ENCODE peak calls at places on chromosomes 4 and X, in six cellular contexts. One of them, this sample, is unnamed.

GRCh38 chrX:70442224-70442623 is 2.4 kb upstream of the DLG3 start:
- DNase-seq in amygdala: no peak
- DNase-seq in suprapubic skin: no peak
- DNase-seq in NB4: no peak
- DNase-seq in OCI-LY7: no peak
- DNase-seq in NCI-H748 treated with DMSO at 0.1 percent for 48 hours: no peak
- DNase-seq in this sample: no peak

GRCh38 chrX:131729295-131729694 is 185.4 kb downstream of the OR13H1 start:
- DNase-seq in suprapubic skin: peak; percentile 89
- DNase-seq in NCI-H748 treated with DMSO at 0.1 percent for 48 hours: peak; percentile 44
- DNase-seq in OCI-LY7: no peak
- DNase-seq in amygdala: peak; percentile 80
- DNase-seq in NB4: no peak
- DNase-seq in this sample: no peak

GRCh38 chr4:3781193-3781886 is 15.2 kb downstream of the ADRA2C start:
- DNase-seq in suprapubic skin: no peak
- DNase-seq in amygdala: no peak
- DNase-seq in OCI-LY7: peak; percentile 54
- DNase-seq in NCI-H748 treated with DMSO at 0.1 percent for 48 hours: no peak
- DNase-seq in NB4: peak; percentile 38
- DNase-seq in this sample: no peak

GRCh38 chr4:38856046-38856445 is 571 bp downstream of the TLR6 start:
- DNase-seq in amygdala: no peak
- DNase-seq in NB4: peak; percentile 77
- DNase-seq in NCI-H748 treated with DMSO at 0.1 percent for 48 hours: peak; percentile 13
- DNase-seq in suprapubic skin: no peak
- DNase-seq in OCI-LY7: peak; percentile 69
- DNase-seq in this sample: no peak

GRCh38 chrX:97692575-97692974 is 808.9 kb downstream of the RPA4 start:
- DNase-seq in amygdala: no peak
- DNase-seq in NCI-H748 treated with DMSO at 0.1 percent for 48 hours: no peak
- DNase-seq in OCI-LY7: no peak
- DNase-seq in suprapubic skin: no peak
- DNase-seq in NB4: no peak
- DNase-seq in this sample: no peak

GRCh38 chrX:18422325-18422724 is 3.1 kb upstream of the CDKL5 start:
- DNase-seq in OCI-LY7: no peak
- DNase-seq in NB4: no peak
- DNase-seq in NCI-H748 treated with DMSO at 0.1 percent for 48 hours: no peak
- DNase-seq in suprapubic skin: no peak
- DNase-seq in amygdala: no peak
- DNase-seq in this sample: no peak

GRCh38 chr4:7960790-7961655 is 21.4 kb upstream of the AFAP1 start:
- DNase-seq in NB4: peak; percentile 36
- DNase-seq in NCI-H748 treated with DMSO at 0.1 percent for 48 hours: no peak
- DNase-seq in suprapubic skin: no peak
- DNase-seq in OCI-LY7: no peak
- DNase-seq in amygdala: no peak
- DNase-seq in this sample: no peak

GRCh38 chrX:54529166-54529558 is 857 bp upstream of the GNL3L start:
- DNase-seq in suprapubic skin: no peak
- DNase-seq in NCI-H748 treated with DMSO at 0.1 percent for 48 hours: peak; percentile 29
- DNase-seq in NB4: peak; percentile 3
- DNase-seq in OCI-LY7: no peak
- DNase-seq in amygdala: no peak
- DNase-seq in this sample: no peak

GRCh38 chrX:154446430-154446829 is 2.5 kb downstream of the FAM50A start:
- DNase-seq in NB4: no peak
- DNase-seq in OCI-LY7: no peak
- DNase-seq in NCI-H748 treated with DMSO at 0.1 percent for 48 hours: no peak
- DNase-seq in suprapubic skin: no peak
- DNase-seq in amygdala: no peak
- DNase-seq in this sample: no peak

GRCh38 chr4:1201851-1202525 is 29.6 kb upstream of the SPON2 start:
- DNase-seq in NB4: peak; percentile 91
- DNase-seq in suprapubic skin: peak; percentile 81
- DNase-seq in OCI-LY7: peak; percentile 54
- DNase-seq in NCI-H748 treated with DMSO at 0.1 percent for 48 hours: no peak
- DNase-seq in amygdala: no peak
- DNase-seq in this sample: peak; percentile 70

GRCh38 chr4:96504386-96504785 is 664.5 kb downstream of the PDHA2 start:
- DNase-seq in amygdala: no peak
- DNase-seq in OCI-LY7: no peak
- DNase-seq in NCI-H748 treated with DMSO at 0.1 percent for 48 hours: no peak
- DNase-seq in NB4: no peak
- DNase-seq in suprapubic skin: no peak
- DNase-seq in this sample: no peak

GRCh38 chr4:153747406-153747805 is 12.4 kb downstream of the RNF175 start:
- DNase-seq in amygdala: no peak
- DNase-seq in NCI-H748 treated with DMSO at 0.1 percent for 48 hours: no peak
- DNase-seq in OCI-LY7: no peak
- DNase-seq in suprapubic skin: no peak
- DNase-seq in NB4: peak; percentile 28
- DNase-seq in this sample: no peak

GRCh38 chrX:154408659-154409221 is 314 bp downstream of the DNASE1L1 start:
- DNase-seq in NCI-H748 treated with DMSO at 0.1 percent for 48 hours: no peak
- DNase-seq in amygdala: no peak
- DNase-seq in suprapubic skin: no peak
- DNase-seq in NB4: no peak
- DNase-seq in OCI-LY7: no peak
- DNase-seq in this sample: no peak

GRCh38 chrX:1212532-1212931 is at the start of gene CRLF2:
- DNase-seq in OCI-LY7: peak; percentile 44
- DNase-seq in NB4: peak; percentile 89
- DNase-seq in NCI-H748 treated with DMSO at 0.1 percent for 48 hours: no peak
- DNase-seq in suprapubic skin: peak; percentile 15
- DNase-seq in amygdala: no peak
- DNase-seq in this sample: no peak

GRCh38 chrX:386239-386767 is 404 bp downstream of the PPP2R3B start:
- DNase-seq in NCI-H748 treated with DMSO at 0.1 percent for 48 hours: no peak
- DNase-seq in OCI-LY7: peak; percentile 57
- DNase-seq in suprapubic skin: no peak
- DNase-seq in NB4: peak; percentile 32
- DNase-seq in amygdala: no peak
- DNase-seq in this sample: no peak

GRCh38 chr4:138439143-138439581 is 197.0 kb upstream of the SLC7A11 start:
- DNase-seq in NCI-H748 treated with DMSO at 0.1 percent for 48 hours: no peak
- DNase-seq in amygdala: no peak
- DNase-seq in suprapubic skin: no peak
- DNase-seq in OCI-LY7: no peak
- DNase-seq in NB4: no peak
- DNase-seq in this sample: no peak

GRCh38 chr4:30722092-30722915 is 2.1 kb downstream of the PCDH7 start:
- DNase-seq in NCI-H748 treated with DMSO at 0.1 percent for 48 hours: no peak
- DNase-seq in NB4: no peak
- DNase-seq in suprapubic skin: no peak
- DNase-seq in amygdala: no peak
- DNase-seq in OCI-LY7: no peak
- DNase-seq in this sample: no peak

GRCh38 chr4:130257271-130257670 is 1161.3 kb downstream of the C4orf33 start:
- DNase-seq in NB4: no peak
- DNase-seq in suprapubic skin: no peak
- DNase-seq in NCI-H748 treated with DMSO at 0.1 percent for 48 hours: no peak
- DNase-seq in amygdala: no peak
- DNase-seq in OCI-LY7: no peak
- DNase-seq in this sample: no peak

GRCh38 chr4:25030283-25031076 is at the start of gene LGI2:
- DNase-seq in OCI-LY7: no peak
- DNase-seq in NB4: peak; percentile 30
- DNase-seq in suprapubic skin: no peak
- DNase-seq in amygdala: peak; percentile 58
- DNase-seq in NCI-H748 treated with DMSO at 0.1 percent for 48 hours: no peak
- DNase-seq in this sample: no peak

GRCh38 chr4:165326831-165327210 is 648 bp upstream of the MSMO1 start:
- DNase-seq in suprapubic skin: no peak
- DNase-seq in OCI-LY7: peak; percentile 62
- DNase-seq in NB4: peak; percentile 52
- DNase-seq in NCI-H748 treated with DMSO at 0.1 percent for 48 hours: no peak
- DNase-seq in amygdala: no peak
- DNase-seq in this sample: no peak

GRCh38 chr4:7360802-7361201 is 73.9 kb downstream of the PSAPL1 start:
- DNase-seq in amygdala: no peak
- DNase-seq in OCI-LY7: no peak
- DNase-seq in NCI-H748 treated with DMSO at 0.1 percent for 48 hours: no peak
- DNase-seq in NB4: no peak
- DNase-seq in suprapubic skin: no peak
- DNase-seq in this sample: no peak